ENCODE peak calls at places on chromosomes 3 and 15, in five cellular contexts. Y is HEK293T, N is HepG2, O is NT2/D1, Z is GM12878. K is an unnamed sample.

GRCh38 chr15:67240235-67241131 is 14.0 kb downstream of the AAGAB start:
- DNase-seq in Y (no peak), N (peak), O (no peak), Z (peak), K (no peak)

GRCh38 chr15:87345955-87346354 is 910.6 kb downstream of the NTRK3 start:
- DNase-seq in Y (no peak), N (no peak), O (no peak), Z (no peak), K (no peak)

GRCh38 chr15:31236184-31237041 is 90.2 kb upstream of the KLF13 start:
- DNase-seq in Y (peak), N (peak), O (peak), Z (no peak), K (no peak)

GRCh38 chr15:52295421-52295991 is at the start of gene MYO5C:
- DNase-seq in Y (peak), N (peak), O (peak), Z (no peak), K (peak)

GRCh38 chr3:40317061-40317676 is 7.7 kb downstream of the EIF1B start:
- DNase-seq in Y (peak), N (peak), O (peak), Z (no peak), K (no peak)

GRCh38 chr3:49132437-49133225 is at the start of gene LAMB2:
- DNase-seq in Y (peak), N (peak), O (peak), Z (no peak), K (peak)

GRCh38 chr3:99789322-99789721 is 28.3 kb upstream of the CMSS1 start:
- DNase-seq in Y (peak), N (peak), O (no peak), Z (no peak), K (no peak)

GRCh38 chr15:79872358-79873017 is 24.3 kb downstream of the MTHFS start:
- DNase-seq in Y (no peak), N (no peak), O (no peak), Z (no peak), K (no peak)

GRCh38 chr3:52310861-52311566 is 5.1 kb upstream of the DNAH1 start:
- DNase-seq in Y (no peak), N (no peak), O (no peak), Z (peak), K (no peak)

GRCh38 chr15:66900586-66901310 is 164.7 kb upstream of the SMAD3 start:
- DNase-seq in Y (no peak), N (no peak), O (no peak), Z (no peak), K (no peak)

GRCh38 chr3:171614318-171614967 is 154.2 kb upstream of the TNIK start:
- DNase-seq in Y (peak), N (peak), O (peak), Z (no peak), K (peak)

GRCh38 chr3:45644063-45644462 is 45.1 kb upstream of the SACM1L start:
- DNase-seq in Y (no peak), N (peak), O (no peak), Z (no peak), K (no peak)

GRCh38 chr15:74127954-74128784 is 2.2 kb upstream of the ISLR2 start:
- DNase-seq in Y (no peak), N (no peak), O (no peak), Z (no peak), K (peak)

GRCh38 chr15:29053006-29053405 is 167.2 kb downstream of the APBA2 start:
- DNase-seq in Y (no peak), N (no peak), O (no peak), Z (no peak), K (no peak)

GRCh38 chr3:159057621-159058020 is 255.8 kb downstream of the MFSD1 start:
- DNase-seq in Y (no peak), N (no peak), O (no peak), Z (no peak), K (no peak)

GRCh38 chr3:27675287-27675686 is 46.8 kb downstream of the EOMES start:
- DNase-seq in Y (no peak), N (no peak), O (no peak), Z (no peak), K (no peak)

GRCh38 chr3:107429330-107430181 is 52.3 kb downstream of the CCDC54 start:
- DNase-seq in Y (peak), N (peak), O (peak), Z (no peak), K (peak)

GRCh38 chr15:65400760-65401606 is 21.8 kb downstream of the IGDCC4 start:
- DNase-seq in Y (peak), N (peak), O (peak), Z (no peak), K (peak)

GRCh38 chr3:72245183-72245811 is 460.3 kb upstream of the PROK2 start:
- DNase-seq in Y (no peak), N (no peak), O (no peak), Z (no peak), K (no peak)

GRCh38 chr3:25508901-25509300 is 80.8 kb downstream of the RARB start:
- DNase-seq in Y (no peak), N (no peak), O (no peak), Z (no peak), K (no peak)

GRCh38 chr3:19149388-19149787 is 1.1 kb downstream of the KCNH8 start:
- DNase-seq in Y (no peak), N (no peak), O (peak), Z (no peak), K (no peak)
- TF ChIP-seq SUZ12 in Y (no peak), N (no peak), O (no peak), Z (no peak), K (no peak)

GRCh38 chr15:61820212-61820611 is 240.0 kb downstream of the VPS13C start:
- DNase-seq in Y (no peak), N (no peak), O (no peak), Z (no peak), K (no peak)

GRCh38 chr15:61815356-61816083 is 244.7 kb downstream of the VPS13C start:
- DNase-seq in Y (no peak), N (no peak), O (no peak), Z (no peak), K (no peak)

GRCh38 chr15:61818801-61819200 is 241.4 kb downstream of the VPS13C start:
- DNase-seq in Y (no peak), N (no peak), O (no peak), Z (no peak), K (no peak)

GRCh38 chr15:61819386-61819785 is 240.9 kb downstream of the VPS13C start:
- DNase-seq in Y (no peak), N (no peak), O (no peak), Z (no peak), K (no peak)

GRCh38 chr15:61816856-61817255 is 243.4 kb downstream of the VPS13C start:
- DNase-seq in Y (no peak), N (no peak), O (no peak), Z (no peak), K (no peak)
- TF ChIP-seq SUZ12 in Y (no peak), N (no peak), O (no peak), Z (no peak), K (no peak)

GRCh38 chr3:59818033-59818936 is 768.5 kb upstream of the CFAP20DC start:
- DNase-seq in Y (no peak), N (no peak), O (no peak), Z (no peak), K (no peak)
- TF ChIP-seq SUZ12 in Y (no peak), N (no peak), O (no peak), Z (no peak), K (no peak)

DNA sequence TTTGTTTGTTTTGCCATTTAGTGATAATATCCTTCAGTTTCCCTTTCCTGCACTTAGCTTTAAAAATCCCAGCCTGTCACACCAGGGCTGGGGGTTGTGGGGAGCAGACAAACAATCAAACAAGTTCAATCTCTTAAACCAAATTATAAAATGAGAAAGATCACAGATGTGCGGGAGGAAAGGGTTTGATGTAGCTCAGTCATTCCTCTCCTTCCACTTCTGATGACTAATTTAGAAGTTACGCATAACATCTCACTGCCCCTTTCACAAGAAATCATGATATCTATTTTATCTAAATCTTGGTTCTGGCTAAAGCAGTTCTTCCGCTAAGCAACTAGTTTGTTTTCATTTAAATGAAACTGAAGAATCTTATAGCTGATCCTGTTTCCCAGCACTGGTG is 34.1 kb upstream of the ATG7 start:
- DNase-seq in Y (no peak), N (no peak), O (no peak), Z (no peak), K (no peak)
- TF ChIP-seq SUZ12 in Y (no peak), N (no peak), O (no peak), Z (no peak), K (no peak)

GRCh38 chr3:66715806-66716205 is 215.0 kb upstream of the LRIG1 start:
- DNase-seq in Y (no peak), N (no peak), O (no peak), Z (no peak), K (no peak)

GRCh38 chr3:66709464-66710058 is 208.7 kb upstream of the LRIG1 start:
- DNase-seq in Y (no peak), N (no peak), O (peak), Z (no peak), K (no peak)

DNA sequence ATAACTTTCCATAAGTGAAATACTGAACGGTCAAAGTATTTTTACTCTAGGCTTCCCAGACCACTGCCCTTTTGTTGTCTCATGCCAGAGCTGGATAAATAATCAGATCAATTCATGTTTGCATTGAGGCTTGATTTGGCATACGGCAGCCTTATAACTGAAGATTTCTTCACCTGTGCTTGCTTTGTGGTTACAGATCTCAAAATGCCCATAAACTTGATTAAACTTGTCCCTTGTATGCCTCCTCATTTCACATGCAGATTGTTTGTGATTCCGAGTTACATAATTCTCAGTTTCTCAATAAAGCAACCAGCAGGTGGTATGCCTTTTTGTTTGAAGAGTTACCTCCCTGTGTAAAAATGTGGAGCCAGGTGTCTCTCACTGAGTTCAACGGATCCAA is 211.4 kb upstream of the LRIG1 start:
- DNase-seq in Y (no peak), N (no peak), O (no peak), Z (no peak), K (no peak)
- TF ChIP-seq SUZ12 in Y (no peak), N (no peak), O (no peak), Z (no peak), K (no peak)

DNA sequence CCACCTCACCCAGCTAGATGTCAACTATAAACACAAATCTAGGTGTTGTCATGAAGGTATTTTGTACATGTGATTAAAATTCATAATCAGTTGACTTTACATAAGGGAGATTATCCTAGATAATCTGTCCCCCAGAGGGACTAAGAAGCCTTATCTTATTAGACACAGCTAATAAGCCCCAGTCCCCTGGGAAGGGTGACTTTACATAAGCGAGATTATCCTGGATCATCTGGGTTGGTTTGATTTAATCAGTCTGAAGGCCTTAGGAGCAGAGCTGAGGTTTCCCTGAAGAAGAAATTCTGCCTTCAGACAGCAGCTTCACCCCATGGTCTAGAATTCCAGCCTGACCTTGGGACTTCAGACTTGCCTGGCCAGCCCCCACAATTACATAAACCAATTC is 66.6 kb downstream of the MRPL46 start:
- DNase-seq in Y (no peak), N (no peak), O (no peak), Z (no peak), K (no peak)
- TF ChIP-seq SUZ12 in Y (no peak), N (no peak), O (no peak), Z (no peak), K (no peak)

DNA sequence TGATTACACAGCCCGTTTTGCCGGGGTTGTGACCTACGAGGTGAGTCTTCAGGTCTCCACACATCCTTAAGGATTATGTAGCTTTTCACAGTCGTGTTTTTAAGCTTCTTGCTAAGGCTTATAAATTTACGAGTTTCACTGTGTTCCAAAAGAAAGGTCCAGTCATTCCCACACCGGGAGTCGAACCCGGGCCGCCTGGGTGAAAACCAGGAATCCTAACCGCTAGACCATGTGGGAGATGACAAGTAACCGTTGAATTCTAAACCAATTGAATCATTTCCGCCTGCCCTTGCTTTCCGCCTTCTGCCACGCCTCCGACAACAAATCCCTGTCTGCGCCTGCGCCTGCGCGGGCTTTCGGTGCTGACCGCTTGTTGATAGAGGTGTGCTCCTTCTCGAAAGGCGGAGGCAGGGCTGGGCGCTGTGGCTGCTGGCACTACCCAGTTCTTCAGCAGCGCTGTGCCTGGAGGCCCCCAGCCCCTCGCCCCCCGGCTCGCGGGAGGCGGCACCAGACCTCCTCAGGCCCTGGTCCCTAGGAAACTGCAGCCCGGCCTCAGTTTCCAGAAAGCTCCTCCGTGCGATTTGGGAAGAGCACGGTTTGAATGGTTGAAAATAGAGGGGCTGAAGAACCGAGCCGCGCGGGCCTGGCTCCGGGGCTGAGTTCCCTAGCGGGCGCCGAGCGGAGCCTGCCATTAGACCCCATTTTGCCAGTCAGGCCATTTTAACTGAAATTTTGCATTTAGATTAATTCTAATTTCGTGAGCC is 219.1 kb upstream of the ATP10A start:
- DNase-seq in Y (peak), N (peak), O (peak), Z (peak), K (peak)
- TF ChIP-seq SUZ12 in Y (no peak), N (no peak), O (no peak), Z (no peak), K (no peak)

DNA sequence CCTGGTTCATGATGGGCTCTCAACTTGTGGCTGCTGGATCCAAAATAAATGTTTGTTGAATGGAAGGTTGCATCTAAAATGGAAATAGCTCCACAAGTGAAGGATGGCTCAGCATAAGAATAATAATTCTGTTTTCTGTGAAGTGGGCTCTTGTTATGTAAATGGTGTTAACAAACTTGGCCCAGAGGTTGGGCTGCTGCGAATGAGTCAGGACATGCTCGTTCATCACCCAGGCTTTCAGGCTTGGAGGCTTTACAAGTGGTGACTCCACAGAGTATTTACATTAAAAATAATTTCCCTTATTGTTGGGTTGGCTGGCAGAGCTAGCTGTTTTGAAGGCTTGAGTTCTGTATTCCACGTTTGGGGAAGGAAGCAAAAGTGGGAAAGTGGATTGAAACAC is 60.5 kb downstream of the ITGB5 start:
- DNase-seq in Y (no peak), N (no peak), O (peak), Z (no peak), K (no peak)
- TF ChIP-seq SUZ12 in Y (no peak), N (no peak), O (no peak), Z (no peak), K (no peak)

GRCh38 chr3:155323063-155323666 is 29.7 kb upstream of the STRIT1 start:
- DNase-seq in Y (peak), N (peak), O (peak), Z (peak), K (peak)
- TF ChIP-seq SUZ12 in Y (no peak), N (no peak), O (no peak), Z (no peak), K (no peak)

GRCh38 chr3:31634485-31634884 is 101.8 kb downstream of the STT3B start:
- DNase-seq in Y (no peak), N (no peak), O (no peak), Z (no peak), K (no peak)
- TF ChIP-seq SUZ12 in Y (no peak), N (no peak), O (no peak), Z (no peak), K (no peak)